ENCODE peak calls at places on chromosomes 3 and 15, in seven cellular contexts. N is amygdala; K is body of pancreas; A is EL; D is CD8-positive, alpha-beta memory T cell; X is NCI-H1436; I is AG10803. J is an unnamed sample.

GRCh38 chr3:157110761-157111238 is 49.1 kb downstream of the CCNL1 start:
- DNase-seq in X (no peak), N (no peak), K (no peak), I (no peak), A (no peak), D (no peak), J (no peak)

GRCh38 chr3:146746190-146746589 is 141.0 kb upstream of the PLSCR5 start:
- DNase-seq in X (no peak), A (peak), I (peak), N (no peak), D (no peak), K (no peak), J (peak)

GRCh38 chr3:100155105-100155504 is 40.8 kb upstream of the FILIP1L start:
- DNase-seq in X (no peak), A (peak), K (no peak), I (peak), D (no peak), N (no peak), J (no peak)

GRCh38 chr15:98881526-98882517 is 125.8 kb downstream of the PGPEP1L start:
- DNase-seq in A (peak), I (peak), N (no peak), X (peak), D (peak), K (peak), J (peak)

GRCh38 chr3:171585029-171585428 is 124.8 kb upstream of the TNIK start:
- DNase-seq in X (no peak), K (no peak), I (no peak), A (peak), D (no peak), N (no peak), J (peak)

GRCh38 chr3:120182613-120183524 is 88.6 kb upstream of the GSK3B start:
- DNase-seq in D (no peak), X (peak), A (peak), I (peak), N (no peak), K (no peak), J (no peak)

GRCh38 chr15:77580991-77581682 is 51.6 kb downstream of the LINGO1 start:
- DNase-seq in A (no peak), I (peak), K (peak), X (peak), N (peak), D (no peak), J (no peak)

GRCh38 chr3:142647856-142648255 is 51.7 kb downstream of the PLS1 start:
- DNase-seq in A (peak), I (no peak), D (no peak), N (no peak), X (no peak), K (no peak), J (peak)

GRCh38 chr3:66411436-66411835 is 89.4 kb downstream of the LRIG1 start:
- DNase-seq in A (no peak), I (peak), D (no peak), X (no peak), K (no peak), N (no peak), J (no peak)

GRCh38 chr15:39623550-39623931 is 42.7 kb downstream of the THBS1 start:
- DNase-seq in X (no peak), N (no peak), K (no peak), A (no peak), I (no peak), D (peak), J (no peak)

GRCh38 chr15:66724732-66725467 is 22.9 kb downstream of the SMAD6 start:
- DNase-seq in N (no peak), X (no peak), I (peak), A (no peak), D (no peak), K (no peak), J (no peak)

GRCh38 chr3:141243295-141243707 is 11.7 kb downstream of the PXYLP1 start:
- DNase-seq in D (peak), I (no peak), N (no peak), K (no peak), X (no peak), A (peak), J (peak)

GRCh38 chr3:14123308-14124222 is 1.1 kb downstream of the CHCHD4 start:
- DNase-seq in I (no peak), K (no peak), X (no peak), D (no peak), N (no peak), A (no peak), J (no peak)

GRCh38 chr3:14810795-14811661 is 7.7 kb upstream of the FGD5 start:
- DNase-seq in A (no peak), N (no peak), D (no peak), I (no peak), X (no peak), K (no peak), J (no peak)

GRCh38 chr3:71360694-71361093 is 222.8 kb downstream of the FOXP1 start:
- DNase-seq in N (no peak), I (no peak), X (no peak), D (peak), K (no peak), A (no peak), J (no peak)

GRCh38 chr15:52731004-52731403 is 51.8 kb upstream of the ATOSA start:
- DNase-seq in I (no peak), X (no peak), K (no peak), A (no peak), D (no peak), N (no peak), J (no peak)

GRCh38 chr15:81049835-81050234 is 49.1 kb downstream of the TLNRD1 start:
- DNase-seq in X (no peak), A (no peak), I (no peak), N (no peak), D (no peak), K (no peak), J (no peak)

GRCh38 chr3:177478170-177478859 is 281.0 kb upstream of the TBL1XR1 start:
- DNase-seq in A (peak), D (no peak), X (no peak), K (peak), I (peak), N (no peak), J (peak)

GRCh38 chr3:145785650-145786049 is 375.3 kb downstream of the PLOD2 start:
- DNase-seq in I (no peak), X (no peak), N (no peak), D (no peak), A (no peak), K (no peak), J (no peak)

GRCh38 chr3:98350082-98350481 is 3.6 kb upstream of the OR5K4 start:
- DNase-seq in I (no peak), X (no peak), D (no peak), K (no peak), A (no peak), N (no peak), J (no peak)

GRCh38 chr3:73624363-73625123 is at the start of gene PDZRN3:
- DNase-seq in D (no peak), I (peak), X (no peak), K (peak), A (peak), N (no peak), J (peak)

GRCh38 chr3:119510690-119511089 is 12.3 kb downstream of the TIMMDC1 start:
- DNase-seq in N (no peak), A (no peak), I (no peak), K (no peak), D (no peak), X (no peak), J (no peak)

GRCh38 chr3:187900961-187901755 is 155.9 kb upstream of the BCL6 start:
- DNase-seq in K (no peak), X (peak), I (no peak), D (no peak), A (no peak), N (no peak), J (no peak)

GRCh38 chr3:149245738-149246451 is 24.3 kb upstream of the CP start:
- DNase-seq in X (no peak), A (peak), I (peak), N (no peak), D (no peak), K (no peak), J (peak)

GRCh38 chr3:7646851-7647250 is 785.9 kb downstream of the GRM7 start:
- DNase-seq in X (no peak), N (no peak), D (no peak), A (no peak), K (no peak), I (no peak), J (no peak)

GRCh38 chr15:63019539-63020109 is 22.9 kb upstream of the TPM1 start:
- DNase-seq in N (no peak), I (peak), D (no peak), X (no peak), K (peak), A (peak), J (peak)

GRCh38 chr15:81573098-81573746 is 199.2 kb upstream of the TMC3 start:
- DNase-seq in A (no peak), I (no peak), X (no peak), D (no peak), N (no peak), K (no peak), J (no peak)

GRCh38 chr3:188433526-188433855 is 279.5 kb downstream of the LPP start:
- DNase-seq in K (no peak), N (no peak), A (no peak), X (no peak), D (no peak), I (no peak), J (no peak)

GRCh38 chr15:64067564-64068030 is 21.3 kb upstream of the DAPK2 start:
- DNase-seq in X (peak), I (peak), N (peak), K (peak), A (peak), D (peak), J (no peak)

GRCh38 chr3:59192473-59192872 is 142.6 kb upstream of the CFAP20DC start:
- DNase-seq in I (peak), K (no peak), D (no peak), A (peak), N (no peak), X (no peak), J (peak)

GRCh38 chr3:153927107-153927506 is 194.1 kb upstream of the ARHGEF26 start:
- DNase-seq in K (no peak), A (peak), N (no peak), X (no peak), D (no peak), I (peak), J (peak)

GRCh38 chr15:64003182-64003581 is 43.1 kb downstream of the DAPK2 start:
- DNase-seq in X (no peak), A (no peak), K (no peak), I (no peak), D (no peak), N (no peak), J (no peak)

GRCh38 chr3:189001559-189001958 is 170.2 kb upstream of the TPRG1 start:
- DNase-seq in N (no peak), A (peak), K (no peak), D (no peak), X (no peak), I (peak), J (peak)

GRCh38 chr3:120039642-120040610 is 54.3 kb downstream of the GSK3B start:
- DNase-seq in I (peak), N (no peak), K (no peak), D (no peak), A (no peak), X (no peak), J (peak)

GRCh38 chr3:61594978-61595687 is 33.8 kb downstream of the PTPRG start:
- DNase-seq in K (no peak), I (peak), D (no peak), A (peak), X (no peak), N (no peak), J (no peak)

GRCh38 chr15:86505951-86506350 is 426.3 kb downstream of the AGBL1 start:
- DNase-seq in I (no peak), N (no peak), D (no peak), X (no peak), K (no peak), A (no peak), J (no peak)